ENCODE peak calls at places on chromosomes 5 and 9, in nine cellular contexts. One of them, this sample, is unnamed.

GRCh38 chr9:137114613-137115393 is at the start of gene DPP7:
- DNase-seq in suprapubic skin: no peak
- DNase-seq in NCI-H1092: no peak
- DNase-seq in heart left ventricle: peak
- DNase-seq in SHP77: peak
- DNase-seq in LNCaP clone FGC: no peak
- DNase-seq in activated CD8-positive, alpha-beta memory T cell treated with anti-CD3 and anti-CD28 coated beads, Interleukin-2, amount 50 U/mL, for 48 hours: peak
- DNase-seq in GDM1: peak
- DNase-seq in M059J: peak
- DNase-seq in this sample: no peak

GRCh38 chr9:89178162-89179120 is at the start of gene SHC3:
- DNase-seq in LNCaP clone FGC: no peak
- DNase-seq in suprapubic skin: no peak
- DNase-seq in SHP77: peak
- DNase-seq in activated CD8-positive, alpha-beta memory T cell treated with anti-CD3 and anti-CD28 coated beads, Interleukin-2, amount 50 U/mL, for 48 hours: peak
- DNase-seq in GDM1: no peak
- DNase-seq in M059J: peak
- DNase-seq in NCI-H1092: no peak
- DNase-seq in heart left ventricle: peak
- DNase-seq in this sample: no peak

GRCh38 chr5:149375434-149375833 is 3.7 kb downstream of the IL17B start:
- DNase-seq in GDM1: no peak
- DNase-seq in activated CD8-positive, alpha-beta memory T cell treated with anti-CD3 and anti-CD28 coated beads, Interleukin-2, amount 50 U/mL, for 48 hours: no peak
- DNase-seq in heart left ventricle: no peak
- DNase-seq in NCI-H1092: no peak
- DNase-seq in LNCaP clone FGC: no peak
- DNase-seq in suprapubic skin: no peak
- DNase-seq in M059J: no peak
- DNase-seq in SHP77: no peak
- DNase-seq in this sample: no peak

GRCh38 chr9:122107291-122107805 is 14.2 kb upstream of the TTLL11 start:
- DNase-seq in SHP77: no peak
- DNase-seq in LNCaP clone FGC: no peak
- DNase-seq in activated CD8-positive, alpha-beta memory T cell treated with anti-CD3 and anti-CD28 coated beads, Interleukin-2, amount 50 U/mL, for 48 hours: no peak
- DNase-seq in GDM1: no peak
- DNase-seq in suprapubic skin: no peak
- DNase-seq in heart left ventricle: no peak
- DNase-seq in NCI-H1092: no peak
- DNase-seq in M059J: no peak
- DNase-seq in this sample: no peak

GRCh38 chr5:109567374-109568044 is 122.2 kb upstream of the MAN2A1 start:
- DNase-seq in GDM1: no peak
- DNase-seq in M059J: no peak
- DNase-seq in suprapubic skin: no peak
- DNase-seq in NCI-H1092: no peak
- DNase-seq in LNCaP clone FGC: no peak
- DNase-seq in SHP77: no peak
- DNase-seq in heart left ventricle: no peak
- DNase-seq in activated CD8-positive, alpha-beta memory T cell treated with anti-CD3 and anti-CD28 coated beads, Interleukin-2, amount 50 U/mL, for 48 hours: no peak
- DNase-seq in this sample: no peak

GRCh38 chr5:92991681-92992472 is 589.1 kb downstream of the NR2F1-AS1 start:
- DNase-seq in SHP77: peak
- DNase-seq in heart left ventricle: no peak
- DNase-seq in M059J: peak
- DNase-seq in suprapubic skin: no peak
- DNase-seq in activated CD8-positive, alpha-beta memory T cell treated with anti-CD3 and anti-CD28 coated beads, Interleukin-2, amount 50 U/mL, for 48 hours: no peak
- DNase-seq in LNCaP clone FGC: no peak
- DNase-seq in NCI-H1092: no peak
- DNase-seq in GDM1: no peak
- DNase-seq in this sample: no peak

GRCh38 chr5:138557677-138558076 is 14.6 kb upstream of the ETF1 start:
- DNase-seq in NCI-H1092: no peak
- DNase-seq in heart left ventricle: no peak
- DNase-seq in M059J: no peak
- DNase-seq in LNCaP clone FGC: no peak
- DNase-seq in suprapubic skin: no peak
- DNase-seq in SHP77: no peak
- DNase-seq in GDM1: no peak
- DNase-seq in activated CD8-positive, alpha-beta memory T cell treated with anti-CD3 and anti-CD28 coated beads, Interleukin-2, amount 50 U/mL, for 48 hours: no peak
- DNase-seq in this sample: no peak

GRCh38 chr5:106510321-106510720 is 1160.4 kb downstream of the EFNA5 start:
- DNase-seq in suprapubic skin: no peak
- DNase-seq in LNCaP clone FGC: no peak
- DNase-seq in NCI-H1092: no peak
- DNase-seq in GDM1: no peak
- DNase-seq in heart left ventricle: no peak
- DNase-seq in activated CD8-positive, alpha-beta memory T cell treated with anti-CD3 and anti-CD28 coated beads, Interleukin-2, amount 50 U/mL, for 48 hours: no peak
- DNase-seq in M059J: no peak
- DNase-seq in SHP77: no peak
- DNase-seq in this sample: no peak

GRCh38 chr5:171926311-171926710 is 80.1 kb downstream of the FBXW11 start:
- DNase-seq in suprapubic skin: no peak
- DNase-seq in NCI-H1092: no peak
- DNase-seq in M059J: no peak
- DNase-seq in GDM1: no peak
- DNase-seq in activated CD8-positive, alpha-beta memory T cell treated with anti-CD3 and anti-CD28 coated beads, Interleukin-2, amount 50 U/mL, for 48 hours: no peak
- DNase-seq in SHP77: no peak
- DNase-seq in LNCaP clone FGC: no peak
- DNase-seq in heart left ventricle: no peak
- DNase-seq in this sample: no peak

GRCh38 chr9:110940949-110941557 is 97.2 kb downstream of the LPAR1 start:
- DNase-seq in GDM1: no peak
- DNase-seq in M059J: no peak
- DNase-seq in SHP77: no peak
- DNase-seq in activated CD8-positive, alpha-beta memory T cell treated with anti-CD3 and anti-CD28 coated beads, Interleukin-2, amount 50 U/mL, for 48 hours: no peak
- DNase-seq in LNCaP clone FGC: no peak
- DNase-seq in suprapubic skin: no peak
- DNase-seq in NCI-H1092: no peak
- DNase-seq in heart left ventricle: no peak
- DNase-seq in this sample: no peak